ENCODE peak calls at places on chromosome 13, in nine cellular contexts. L is upper lobe of right lung; Y is body of pancreas; C is Caco-2; T is mesenchymal stem cell; W is GM23338; O is H9; F is heart right ventricle; Q is naive thymus-derived CD4-positive, alpha-beta T cell. H is an unnamed sample.

GRCh38 chr13:83151308-83151660 is 731.0 kb downstream of the SLITRK1 start:
- DNase-seq in L (no peak), Y (no peak), C (no peak), T (no peak), W (no peak), O (no peak), F (no peak), Q (no peak), H (no peak)

GRCh38 chr13:42221321-42221720 is 50.6 kb upstream of the AKAP11 start:
- DNase-seq in L (no peak), Y (no peak), C (no peak), T (no peak), W (peak; percentile 34), O (no peak), F (no peak), Q (no peak), H (no peak)

GRCh38 chr13:100584901-100585300 is 3.7 kb downstream of the GGACT start:
- DNase-seq in L (no peak), Y (no peak), C (no peak), T (no peak), W (peak; percentile 16), O (no peak), F (no peak), Q (peak; percentile 66), H (no peak)

GRCh38 chr13:28744091-28744536 is 25.3 kb upstream of the SLC46A3 start:
- DNase-seq in L (no peak), Y (no peak), C (no peak), T (peak; percentile 80), W (peak; percentile 44), O (peak; percentile 58), F (no peak), Q (no peak), H (no peak)

GRCh38 chr13:94199135-94199534 is 280.3 kb downstream of the DCT start:
- DNase-seq in L (no peak), Y (no peak), C (no peak), T (no peak), W (no peak), O (no peak), F (no peak), Q (no peak), H (no peak)

GRCh38 chr13:67440240-67440639 is 210.1 kb upstream of the PCDH9 start:
- DNase-seq in L (no peak), Y (no peak), C (no peak), T (no peak), W (no peak), O (no peak), F (no peak), Q (no peak), H (no peak)

GRCh38 chr13:49517461-49517860 is 21.7 kb downstream of the PHF11 start:
- DNase-seq in L (no peak), Y (no peak), C (peak; percentile 40), T (peak; percentile 40), W (peak; percentile 36), O (no peak), F (peak; percentile 21), Q (no peak), H (no peak)

GRCh38 chr13:66994498-66995365 is 235.4 kb downstream of the PCDH9 start:
- DNase-seq in L (no peak), Y (no peak), C (no peak), T (no peak), W (no peak), O (no peak), F (no peak), Q (no peak), H (no peak)

GRCh38 chr13:39485314-39485700 is 117.7 kb downstream of the LHFPL6 start:
- DNase-seq in L (no peak), Y (no peak), C (no peak), T (no peak), W (no peak), O (no peak), F (no peak), Q (no peak), H (no peak)
- H3K4me1 ChIP-seq in L (no peaks in the 10 kb centered on the region), Y (no peaks in the 10 kb centered on the region), C (no peaks in the 10 kb centered on the region), T (no peaks in the 10 kb centered on the region), W (peaks cover 56% of the 10 kb centered on the region), O (peaks cover 9% of the 10 kb centered on the region), F (peaks cover 69% of the 10 kb centered on the region), Q (no peaks in the 10 kb centered on the region), H (no peaks in the 10 kb centered on the region)

GRCh38 chr13:114124486-114124885 is 7.9 kb downstream of the RASA3 start:
- DNase-seq in L (no peak), Y (no peak), C (no peak), T (no peak), W (no peak), O (no peak), F (no peak), Q (no peak), H (no peak)
- H3K4me1 ChIP-seq in L (peaks cover 68% of the 10 kb centered on the region), Y (no peaks in the 10 kb centered on the region), C (peaks cover 11% of the 10 kb centered on the region), T (peaks cover 66% of the 10 kb centered on the region), W (peaks cover 23% of the 10 kb centered on the region), O (peaks cover 5% of the 10 kb centered on the region), F (peaks cover 68% of the 10 kb centered on the region), Q (peaks cover 91% of the 10 kb centered on the region), H (peaks cover 51% of the 10 kb centered on the region)

GRCh38 chr13:75666646-75667351 is 30.7 kb downstream of the LMO7 start:
- DNase-seq in L (no peak), Y (no peak), C (peak; percentile 14), T (peak; percentile 59), W (peak; percentile 49), O (no peak), F (no peak), Q (no peak), H (no peak)
- H3K4me1 ChIP-seq in L (no peaks in the 10 kb centered on the region), Y (peaks cover 11% of the 10 kb centered on the region), C (peaks cover 12% of the 10 kb centered on the region), T (peaks cover 3% of the 10 kb centered on the region), W (no peaks in the 10 kb centered on the region), O (no peaks in the 10 kb centered on the region), F (peaks cover 6% of the 10 kb centered on the region), Q (no peaks in the 10 kb centered on the region), H (no peaks in the 10 kb centered on the region)

DNA sequence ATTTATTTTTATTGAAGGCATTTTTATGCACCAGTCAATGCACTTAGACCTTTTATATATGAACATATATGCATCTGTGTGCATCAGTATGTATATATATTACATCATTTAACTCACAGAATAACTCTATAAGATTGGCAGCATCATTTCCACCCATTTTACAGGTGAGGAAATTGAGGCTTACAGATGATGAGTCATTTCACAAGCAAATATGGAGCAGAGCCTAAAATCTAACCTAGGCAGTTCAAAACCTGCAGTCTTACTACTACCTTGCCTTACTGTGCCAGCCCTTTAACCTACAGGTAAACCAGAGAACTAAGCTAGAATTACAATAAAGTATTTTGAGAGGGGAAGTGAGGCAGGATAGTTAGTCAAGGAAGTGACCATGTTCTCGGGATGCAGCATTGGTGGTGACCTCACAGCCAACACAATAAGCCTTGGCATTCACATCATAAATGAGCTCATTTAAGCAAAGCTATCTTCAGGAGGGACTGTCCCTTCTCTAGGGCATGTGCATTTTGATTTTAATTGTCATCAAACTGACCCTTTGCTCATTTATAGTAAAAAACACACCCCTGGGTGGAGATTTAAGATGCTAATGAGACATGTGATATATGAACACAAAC is 274.3 kb downstream of the DCLK1 start:
- DNase-seq in L (no peak), Y (no peak), C (no peak), T (no peak), W (peak; percentile 28), O (no peak), F (no peak), Q (no peak), H (no peak)
- H3K4me1 ChIP-seq in L (peaks cover 6% of the 10 kb centered on the region), Y (no peaks in the 10 kb centered on the region), C (no peaks in the 10 kb centered on the region), T (peaks cover 6% of the 10 kb centered on the region), W (peaks cover 58% of the 10 kb centered on the region), O (peaks cover 34% of the 10 kb centered on the region), F (peaks cover 11% of the 10 kb centered on the region), Q (no peaks in the 10 kb centered on the region), H (peaks cover 34% of the 10 kb centered on the region)

DNA sequence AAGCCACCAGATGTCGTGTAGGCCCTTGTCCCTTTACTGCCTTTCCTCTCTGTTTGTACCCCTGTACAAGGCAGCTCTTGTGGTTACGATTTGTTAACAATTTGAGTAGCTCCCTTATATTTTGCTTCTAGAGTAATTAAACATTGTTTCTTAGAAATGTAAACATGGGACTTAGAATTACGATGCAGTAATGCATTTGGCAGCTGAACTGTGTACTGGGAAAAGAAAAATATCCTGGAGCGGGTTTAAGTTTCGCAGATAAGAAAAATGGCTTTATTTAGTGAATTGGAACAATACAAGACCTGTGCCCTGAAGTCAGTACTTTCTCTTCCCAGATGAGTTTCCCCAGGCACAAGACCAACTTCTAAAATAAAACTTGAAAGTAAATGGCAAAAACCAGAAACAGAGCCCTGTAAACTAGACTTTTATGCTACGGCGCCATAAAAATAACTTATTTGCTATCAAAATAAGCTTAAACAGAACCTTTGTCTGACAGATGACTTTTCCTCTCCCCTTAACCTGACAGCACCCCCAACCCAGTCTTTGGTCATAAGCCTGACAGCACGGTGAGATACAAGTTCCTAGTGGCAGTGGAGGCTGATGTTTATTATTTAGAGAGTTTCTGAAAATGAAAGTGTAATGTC is 63.0 kb downstream of the LRCH1 start:
- DNase-seq in L (no peak), Y (no peak), C (no peak), T (peak; percentile 59), W (no peak), O (no peak), F (no peak), Q (no peak), H (no peak)
- H3K4me1 ChIP-seq in L (peaks cover 33% of the 10 kb centered on the region), Y (peaks cover 27% of the 10 kb centered on the region), C (peaks cover 71% of the 10 kb centered on the region), T (peaks cover 13% of the 10 kb centered on the region), W (peaks cover 23% of the 10 kb centered on the region), O (peaks cover 8% of the 10 kb centered on the region), F (peaks cover 54% of the 10 kb centered on the region), Q (peaks cover 4% of the 10 kb centered on the region), H (peaks cover 59% of the 10 kb centered on the region)

GRCh38 chr13:111204438-111205177 is 89.5 kb downstream of the ARHGEF7 start:
- DNase-seq in L (peak; percentile 70), Y (peak; percentile 31), C (peak; percentile 47), T (peak; percentile 81), W (peak; percentile 73), O (peak; percentile 64), F (peak; percentile 40), Q (no peak), H (peak; percentile 86)
- H3K4me1 ChIP-seq in L (peaks cover 44% of the 10 kb centered on the region), Y (peaks cover 28% of the 10 kb centered on the region), C (peaks cover 21% of the 10 kb centered on the region), T (peaks cover 32% of the 10 kb centered on the region), W (peaks cover 59% of the 10 kb centered on the region), O (peaks cover 17% of the 10 kb centered on the region), F (peaks cover 86% of the 10 kb centered on the region), Q (peaks cover 36% of the 10 kb centered on the region), H (peaks cover 48% of the 10 kb centered on the region)

GRCh38 chr13:98575876-98576214 is 1.1 kb downstream of the STK24 start:
- DNase-seq in L (no peak), Y (no peak), C (no peak), T (no peak), W (no peak), O (no peak), F (no peak), Q (no peak), H (no peak)
- H3K4me1 ChIP-seq in L (peaks cover 48% of the 10 kb centered on the region), Y (peaks cover 51% of the 10 kb centered on the region), C (peaks cover 63% of the 10 kb centered on the region), T (peaks cover 21% of the 10 kb centered on the region), W (peaks cover 60% of the 10 kb centered on the region), O (peaks cover 9% of the 10 kb centered on the region), F (peaks cover 54% of the 10 kb centered on the region), Q (peaks cover 37% of the 10 kb centered on the region), H (peaks cover 48% of the 10 kb centered on the region)

H was measured in sigmoid colon.